ENCODE peak calls at places on chromosome 21, in six cellular contexts. Z is HTR-8/SVneo; Q is cardiac fibroblast; Y is activated CD4-positive, CD25-positive, alpha-beta regulatory T cell; C is NCI-H2081; E is head of caudate nucleus. M is an unnamed sample.

GRCh38 chr21:34022557-34023335 is 50.6 kb upstream of the MRPS6 start:
- DNase-seq in Z (no peak), Q (no peak), Y (no peak), C (no peak), E (no peak), M (no peak)

GRCh38 chr21:25942145-25942544 is 207.4 kb downstream of the GABPA start:
- DNase-seq in Z (no peak), Q (peak; percentile 41), Y (no peak), C (peak; percentile 1), E (no peak), M (no peak)

GRCh38 chr21:41648591-41649031 is 118.2 kb downstream of the RIPK4 start:
- DNase-seq in Z (no peak), Q (peak; percentile 81), Y (no peak), C (no peak), E (no peak), M (no peak)

GRCh38 chr21:37551406-37552355 is 185.1 kb downstream of the DYRK1A start:
- DNase-seq in Z (no peak), Q (peak; percentile 75), Y (no peak), C (peak; percentile 66), E (no peak), M (peak; percentile 29)

GRCh38 chr21:26966978-26967913 is at the start of gene ADAMTS5:
- DNase-seq in Z (peak; percentile 59), Q (peak; percentile 56), Y (no peak), C (no peak), E (peak; percentile 69), M (peak; percentile 20)

GRCh38 chr21:29219165-29219770 is 79.5 kb upstream of the BACH1 start:
- DNase-seq in Z (no peak), Q (no peak), Y (no peak), C (no peak), E (no peak), M (no peak)

GRCh38 chr21:35367558-35367957 is 318.5 kb upstream of the RUNX1 start:
- DNase-seq in Z (no peak), Q (no peak), Y (no peak), C (no peak), E (no peak), M (no peak)

GRCh38 chr21:33293136-33293535 is 27.0 kb downstream of the IL10RB start:
- DNase-seq in Z (no peak), Q (no peak), Y (no peak), C (no peak), E (no peak), M (no peak)

GRCh38 chr21:44952116-44952928 is 12.5 kb downstream of the SLX9 start:
- DNase-seq in Z (no peak), Q (no peak), Y (no peak), C (no peak), E (no peak), M (no peak)

GRCh38 chr21:41426656-41427311 is 745 bp downstream of the MX1 start:
- DNase-seq in Z (no peak), Q (no peak), Y (no peak), C (no peak), E (no peak), M (no peak)

GRCh38 chr21:42983102-42983501 is 8.7 kb downstream of the PKNOX1 start:
- DNase-seq in Z (no peak), Q (no peak), Y (no peak), C (peak; percentile 12), E (no peak), M (no peak)

GRCh38 chr21:17195965-17196364 is 316.9 kb upstream of the CXADR start:
- DNase-seq in Z (no peak), Q (no peak), Y (no peak), C (no peak), E (no peak), M (no peak)

GRCh38 chr21:44687671-44688070 is 5.7 kb upstream of the KRTAP12-1 start:
- DNase-seq in Z (no peak), Q (no peak), Y (no peak), C (no peak), E (no peak), M (no peak)

GRCh38 chr21:35298757-35299156 is 249.7 kb upstream of the RUNX1 start:
- DNase-seq in Z (no peak), Q (no peak), Y (no peak), C (no peak), E (no peak), M (no peak)

GRCh38 chr21:29064850-29065481 is 8.5 kb downstream of the CCT8 start:
- DNase-seq in Z (no peak), Q (no peak), Y (no peak), C (no peak), E (no peak), M (no peak)

GRCh38 chr21:35303085-35303484 is 254.0 kb upstream of the RUNX1 start:
- DNase-seq in Z (peak; percentile 43), Q (peak; percentile 87), Y (no peak), C (no peak), E (no peak), M (no peak)